ENCODE peak calls at places on chromosome 11, in six cellular contexts. W is breast epithelium, I is uterus, Q is suprapubic skin, B is body of pancreas, A is sigmoid colon. R is an unnamed sample.

GRCh38 chr11:35986958-35987357 is 43.1 kb downstream of the LDLRAD3 start:
- DNase-seq in W (no peak), I (no peak), Q (no peak), B (no peak), A (no peak), R (no peak)

GRCh38 chr11:17972987-17973386 is 39.9 kb downstream of the SERGEF start:
- DNase-seq in W (peak), I (peak), Q (no peak), B (peak), A (peak), R (no peak)

GRCh38 chr11:114277637-114278341 is 18.4 kb upstream of the NNMT start:
- DNase-seq in W (no peak), I (no peak), Q (no peak), B (no peak), A (no peak), R (no peak)

GRCh38 chr11:115504279-115505158 is at the start of gene CADM1:
- DNase-seq in W (peak), I (peak), Q (peak), B (peak), A (peak), R (peak)

GRCh38 chr11:112995423-112996084 is 34.3 kb downstream of the NCAM1 start:
- DNase-seq in W (no peak), I (no peak), Q (no peak), B (no peak), A (no peak), R (no peak)

GRCh38 chr11:109902764-109903436 is 190.3 kb upstream of the ZC3H12C start:
- DNase-seq in W (no peak), I (no peak), Q (no peak), B (no peak), A (no peak), R (no peak)

GRCh38 chr11:100639140-100639539 is 47.9 kb upstream of the ARHGAP42 start:
- DNase-seq in W (no peak), I (peak), Q (no peak), B (peak), A (no peak), R (no peak)

GRCh38 chr11:121071456-121072236 is 29.4 kb upstream of the TECTA start:
- DNase-seq in W (no peak), I (no peak), Q (no peak), B (no peak), A (no peak), R (no peak)

GRCh38 chr11:85718991-85719807 is 33.2 kb upstream of the CCDC89 start:
- DNase-seq in W (no peak), I (no peak), Q (peak), B (peak), A (peak), R (no peak)

GRCh38 chr11:132962026-132962425 is 570.3 kb downstream of the OPCML start:
- DNase-seq in W (no peak), I (no peak), Q (no peak), B (no peak), A (no peak), R (no peak)

GRCh38 chr11:109326781-109327180 is 95.2 kb upstream of the C11orf87 start:
- DNase-seq in W (no peak), I (no peak), Q (no peak), B (no peak), A (no peak), R (no peak)

GRCh38 chr11:120229451-120230424 is 10.2 kb upstream of the POU2F3 start:
- DNase-seq in W (no peak), I (no peak), Q (no peak), B (no peak), A (no peak), R (no peak)

GRCh38 chr11:14189874-14190273 is 169.1 kb downstream of the RRAS2 start:
- DNase-seq in W (peak), I (peak), Q (peak), B (peak), A (peak), R (no peak)

GRCh38 chr11:134636071-134636470 is 224.0 kb upstream of the B3GAT1 start:
- DNase-seq in W (no peak), I (no peak), Q (no peak), B (no peak), A (no peak), R (peak)

GRCh38 chr11:27610287-27610686 is 90.0 kb downstream of the BDNF start:
- DNase-seq in W (no peak), I (no peak), Q (no peak), B (no peak), A (no peak), R (no peak)

GRCh38 chr11:10303558-10304363 is 1.1 kb upstream of the ADM start:
- DNase-seq in W (peak), I (peak), Q (peak), B (peak), A (no peak), R (peak)

GRCh38 chr11:121349790-121350189 is 57.2 kb downstream of the SC5D start:
- DNase-seq in W (no peak), I (no peak), Q (no peak), B (no peak), A (no peak), R (no peak)

GRCh38 chr11:69692422-69692821 is 11.4 kb downstream of the FGF19 start:
- DNase-seq in W (no peak), I (no peak), Q (no peak), B (no peak), A (no peak), R (no peak)

GRCh38 chr11:304915-305833 is 2.4 kb upstream of the IFITM2 start:
- DNase-seq in W (peak), I (peak), Q (no peak), B (peak), A (peak), R (peak)

GRCh38 chr11:61955031-61955415 is 4.9 kb downstream of the BEST1 start:
- DNase-seq in W (peak), I (peak), Q (no peak), B (peak), A (peak), R (peak)

GRCh38 chr11:111046291-111046690 is 199.2 kb upstream of the POU2AF2 start:
- DNase-seq in W (no peak), I (no peak), Q (no peak), B (no peak), A (no peak), R (no peak)

GRCh38 chr11:14242733-14243132 is 116.2 kb downstream of the RRAS2 start:
- DNase-seq in W (no peak), I (no peak), Q (no peak), B (no peak), A (no peak), R (no peak)

DNA sequence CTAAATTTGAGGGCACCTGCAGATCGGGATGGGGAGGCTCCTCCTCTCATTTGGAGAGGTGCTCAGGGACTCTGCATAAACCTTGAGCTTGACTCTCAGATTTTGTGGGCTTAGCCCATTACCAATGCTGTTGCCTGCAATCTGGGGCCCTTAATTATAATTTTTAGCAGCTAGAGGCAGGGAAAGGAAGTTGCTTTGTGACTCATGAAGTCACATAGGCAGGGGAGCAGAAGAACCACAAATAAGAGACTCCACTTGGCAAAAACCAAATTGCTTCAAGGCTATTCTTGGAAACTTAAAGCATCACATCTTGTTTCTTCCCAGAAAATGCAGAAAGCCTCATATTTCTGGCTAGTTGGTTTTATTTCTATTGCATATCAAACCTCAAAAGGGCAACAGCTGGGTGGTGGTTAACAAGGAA is 46.9 kb downstream of the MICAL2 start:
- DNase-seq in W (no peak), I (peak), Q (no peak), B (no peak), A (no peak), R (no peak)
- TF ChIP-seq POLR2A in W (no peak), I (no peak), Q (no peak), B (no peak), A (no peak), R (no peak)

GRCh38 chr11:126383301-126384052 is 28.0 kb downstream of the ST3GAL4 start:
- DNase-seq in W (no peak), I (no peak), Q (peak), B (no peak), A (no peak), R (peak)

GRCh38 chr11:126384053-126384335 is 28.5 kb downstream of the ST3GAL4 start:
- DNase-seq in W (no peak), I (no peak), Q (no peak), B (no peak), A (no peak), R (no peak)

GRCh38 chr11:126384449-126385070 is 29.1 kb downstream of the ST3GAL4 start:
- DNase-seq in W (no peak), I (no peak), Q (peak), B (no peak), A (no peak), R (peak)

GRCh38 chr11:126387856-126388255 is 32.4 kb downstream of the ST3GAL4 start:
- DNase-seq in W (no peak), I (no peak), Q (no peak), B (no peak), A (no peak), R (no peak)

GRCh38 chr11:126385991-126386728 is 30.7 kb downstream of the ST3GAL4 start:
- DNase-seq in W (no peak), I (no peak), Q (peak), B (no peak), A (no peak), R (peak)
- H3K4me3 ChIP-seq in W (no peak), I (no peak), Q (no peak), B (no peak), A (no peak), R (no peak)

GRCh38 chr11:128516467-128516778 is 70.9 kb downstream of the ETS1 start:
- DNase-seq in W (no peak), I (no peak), Q (no peak), B (no peak), A (no peak), R (no peak)

GRCh38 chr11:128519353-128519752 is 68.0 kb downstream of the ETS1 start:
- DNase-seq in W (no peak), I (no peak), Q (no peak), B (no peak), A (no peak), R (no peak)

GRCh38 chr11:128518493-128519207 is 68.7 kb downstream of the ETS1 start:
- DNase-seq in W (no peak), I (no peak), Q (no peak), B (no peak), A (no peak), R (no peak)

GRCh38 chr11:128516886-128517285 is 70.5 kb downstream of the ETS1 start:
- DNase-seq in W (no peak), I (no peak), Q (no peak), B (no peak), A (no peak), R (no peak)

DNA sequence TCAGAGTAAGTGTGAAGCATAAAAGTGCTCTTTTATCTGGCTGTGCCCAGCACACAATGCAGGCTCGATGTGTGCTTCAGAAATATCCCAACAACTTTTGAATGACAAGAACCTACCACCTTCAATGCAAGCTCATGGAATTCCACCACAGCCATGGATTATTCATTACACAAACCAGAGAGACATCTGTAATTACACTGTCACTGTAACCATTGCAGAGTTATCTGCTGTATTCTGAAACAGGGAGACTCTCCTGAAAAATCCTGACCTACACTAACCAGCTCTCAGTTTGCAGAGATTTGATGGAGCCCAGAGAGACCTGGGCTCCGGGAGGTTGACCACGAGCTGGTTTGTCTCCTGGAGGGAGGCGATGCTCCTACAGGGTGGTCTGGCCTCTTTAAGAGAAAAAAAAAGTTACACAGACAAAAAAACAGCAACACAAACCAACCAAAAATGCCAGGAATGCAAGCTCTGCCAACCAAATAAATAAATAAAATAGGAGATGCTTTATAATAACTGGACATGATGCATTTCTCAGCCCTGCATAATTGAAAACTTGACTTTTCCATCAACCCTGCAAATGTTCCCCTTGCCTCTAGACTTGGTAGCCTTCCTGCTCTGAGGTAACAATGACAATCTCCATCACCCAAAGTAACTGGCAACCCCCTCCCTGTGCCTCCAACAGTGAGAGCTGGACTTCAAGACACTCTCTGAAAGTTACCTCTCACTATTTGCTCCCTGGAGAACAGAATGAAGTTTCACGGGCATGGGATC is 69.7 kb downstream of the ETS1 start:
- DNase-seq in W (no peak), I (no peak), Q (no peak), B (no peak), A (no peak), R (no peak)
- TF ChIP-seq POLR2A in W (no peak), I (no peak), Q (no peak), B (no peak), A (no peak), R (no peak)

GRCh38 chr11:57428643-57429042 is 1.7 kb upstream of the SLC43A3 start:
- DNase-seq in W (no peak), I (no peak), Q (no peak), B (no peak), A (no peak), R (no peak)

GRCh38 chr11:57426754-57427691 is at the start of gene SLC43A3:
- DNase-seq in W (peak), I (peak), Q (peak), B (peak), A (peak), R (peak)

GRCh38 chr11:57425565-57426438 is 1.1 kb downstream of the SLC43A3 start:
- DNase-seq in W (peak), I (peak), Q (peak), B (peak), A (peak), R (peak)

GRCh38 chr11:57426439-57426753 is 525 bp downstream of the SLC43A3 start:
- DNase-seq in W (no peak), I (no peak), Q (no peak), B (peak), A (no peak), R (no peak)

GRCh38 chr11:57427692-57428082 is 766 bp upstream of the SLC43A3 start:
- DNase-seq in W (peak), I (peak), Q (peak), B (peak), A (peak), R (no peak)
- H3K4me3 ChIP-seq in W (peak), I (peak), Q (peak), B (no peak), A (peak), R (no peak)

GRCh38 chr11:80162387-80162786 is 721.6 kb upstream of the TENM4 start:
- DNase-seq in W (no peak), I (no peak), Q (no peak), B (no peak), A (no peak), R (no peak)
- TF ChIP-seq POLR2A in W (no peak), I (no peak), Q (no peak), B (no peak), A (no peak), R (no peak)

GRCh38 chr11:68495872-68496271 is 35.3 kb downstream of the PPP6R3 start:
- DNase-seq in W (no peak), I (no peak), Q (no peak), B (no peak), A (no peak), R (no peak)

GRCh38 chr11:68497761-68498160 is 37.2 kb downstream of the PPP6R3 start:
- DNase-seq in W (no peak), I (no peak), Q (no peak), B (no peak), A (no peak), R (no peak)

GRCh38 chr11:68498313-68498712 is 37.8 kb downstream of the PPP6R3 start:
- DNase-seq in W (no peak), I (no peak), Q (no peak), B (peak), A (no peak), R (no peak)

GRCh38 chr11:68501813-68502212 is 41.3 kb downstream of the PPP6R3 start:
- DNase-seq in W (no peak), I (no peak), Q (no peak), B (no peak), A (no peak), R (no peak)

GRCh38 chr11:68498903-68499883 is 38.6 kb downstream of the PPP6R3 start:
- DNase-seq in W (no peak), I (no peak), Q (no peak), B (no peak), A (no peak), R (no peak)
- H3K4me3 ChIP-seq in W (no peak), I (no peak), Q (no peak), B (no peak), A (no peak), R (no peak)

DNA sequence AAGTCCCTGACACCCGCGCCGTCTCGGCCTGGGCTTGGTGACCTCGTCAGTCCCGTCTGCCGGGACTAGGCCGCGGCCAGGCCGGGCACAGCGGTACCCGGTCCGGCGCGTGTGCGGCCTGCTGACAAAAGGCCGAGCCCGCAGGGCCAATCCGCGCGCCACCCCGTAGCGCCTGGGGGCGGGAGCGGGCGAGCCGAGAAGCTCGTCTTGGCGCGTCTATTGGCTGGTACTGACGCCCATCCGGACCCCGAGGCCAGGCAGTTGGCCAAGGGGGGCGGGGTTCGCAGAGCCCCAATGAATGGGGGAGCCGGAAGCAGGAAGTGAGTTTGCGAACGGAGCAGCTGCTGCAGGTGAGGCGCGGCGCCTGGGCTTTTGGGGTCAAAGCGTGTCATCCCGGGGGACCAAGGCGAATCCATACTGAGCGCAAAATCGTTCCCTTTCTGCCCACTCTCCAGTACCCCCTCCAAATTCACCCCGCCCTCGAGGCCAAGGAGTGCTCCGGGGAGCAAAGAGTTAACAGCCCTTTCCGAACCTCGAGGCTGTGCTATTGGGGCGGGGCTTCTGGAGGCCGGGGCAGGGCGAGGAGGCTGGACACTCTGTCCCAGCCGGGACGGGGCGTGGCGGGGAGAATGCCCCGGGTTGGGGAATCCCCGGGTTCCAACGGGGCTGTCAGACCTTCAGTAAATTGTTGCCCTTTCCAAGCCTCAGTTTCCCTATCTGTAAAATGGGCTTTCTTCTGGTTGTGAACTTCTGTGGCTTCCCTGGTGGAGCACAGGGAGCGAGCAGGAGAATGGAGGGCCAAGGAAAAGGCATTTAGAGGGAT is at the start of gene DPP3:
- DNase-seq in W (peak), I (peak), Q (peak), B (peak), A (peak), R (peak)
- TF ChIP-seq POLR2A in W (peak), I (peak), Q (peak), B (peak), A (peak), R (peak)